ENCODE peak calls at places on chromosome 13, in five cellular contexts. V is psoas muscle; O is heart left ventricle; S is CD4-positive, alpha-beta T cell; B is tibial artery. R is an unnamed sample. For H3K27me3, the result is how much of the 10 kb centered on the place peaks cover.

GRCh38 chr13:28318418-28318995 is 176.4 kb downstream of the FLT1 start:
- DNase-seq in B (no peak), O (no peak), V (no peak), S (no peak), R (no peak)

GRCh38 chr13:72970956-72971355 is 87.8 kb upstream of the KLF5 start:
- DNase-seq in O (no peak), V (no peak), S (no peak), B (no peak), R (no peak)

GRCh38 chr13:67951431-67951830 is 721.3 kb upstream of the PCDH9 start:
- DNase-seq in V (no peak), S (no peak), O (no peak), B (no peak), R (no peak)

GRCh38 chr13:102779426-102780159 is 6.0 kb upstream of the TEX30 start:
- DNase-seq in O (no peak), V (no peak), B (no peak), S (peak), R (no peak)

GRCh38 chr13:75316427-75316826 is 165.5 kb downstream of the TBC1D4 start:
- DNase-seq in B (no peak), O (no peak), S (no peak), V (no peak), R (no peak)

GRCh38 chr13:66748712-66749111 is 481.4 kb downstream of the PCDH9 start:
- DNase-seq in O (no peak), V (no peak), B (no peak), S (no peak), R (no peak)

GRCh38 chr13:97243915-97244820 is 22.0 kb downstream of the MBNL2 start:
- DNase-seq in V (no peak), O (no peak), B (no peak), S (no peak), R (no peak)

GRCh38 chr13:51066091-51066831 is 44.8 kb downstream of the C13orf42 start:
- DNase-seq in S (no peak), V (no peak), B (no peak), O (peak), R (no peak)

GRCh38 chr13:42894765-42895181 is 97.3 kb downstream of the EPSTI1 start:
- DNase-seq in S (no peak), V (no peak), B (no peak), O (peak), R (no peak)

DNA sequence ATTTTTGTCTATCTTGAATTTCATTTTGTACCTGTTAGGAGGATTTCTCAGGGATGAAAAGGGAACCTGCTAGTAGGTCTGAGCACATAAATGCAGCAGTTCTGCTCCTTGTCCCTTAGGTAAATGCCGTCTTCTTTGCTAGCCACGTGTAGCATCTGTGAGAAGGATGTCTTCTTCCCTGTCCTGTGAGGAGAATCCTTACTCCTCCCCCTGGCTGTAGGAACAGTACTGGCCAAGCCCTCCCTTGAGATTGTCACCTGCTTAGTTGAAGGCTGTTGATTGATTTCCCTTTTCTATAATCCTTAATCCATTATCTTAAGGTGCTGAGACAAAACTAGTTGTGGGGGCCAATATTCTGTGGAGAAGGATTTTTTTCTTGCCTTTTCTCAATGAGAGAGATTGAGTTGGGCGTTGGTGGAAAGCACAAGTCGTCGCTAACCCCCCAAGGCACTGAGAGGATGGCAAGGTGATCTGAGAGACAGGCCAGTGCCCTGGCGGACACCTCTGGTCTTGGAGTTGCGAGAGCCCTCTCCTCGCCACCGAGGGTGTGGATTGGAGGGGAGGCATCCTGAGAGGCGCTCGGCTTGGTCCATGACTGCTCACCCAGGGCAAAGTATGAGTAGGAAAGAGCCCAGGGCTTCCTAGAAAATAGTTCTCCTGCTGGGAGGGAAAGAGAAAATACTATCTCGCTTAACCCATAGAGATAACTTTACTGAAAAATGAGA is 216.7 kb downstream of the ATP8A2 start:
- DNase-seq in S (no peak), V (no peak), B (no peak), O (no peak), R (no peak)
- H3K27me3 ChIP-seq in S (under half), V (under half), B (under half), O (under half), R (half or more)

GRCh38 chr13:113838711-113839201 is 25.1 kb downstream of the GAS6 start:
- DNase-seq in O (no peak), B (no peak), S (no peak), V (peak), R (peak)

GRCh38 chr13:113839536-113840204 is 24.2 kb downstream of the GAS6 start:
- DNase-seq in O (no peak), B (no peak), V (peak), S (no peak), R (peak)

GRCh38 chr13:113842336-113843062 is 21.4 kb downstream of the GAS6 start:
- DNase-seq in V (peak), B (no peak), S (no peak), O (peak), R (peak)

GRCh38 chr13:113841355-113841653 is 22.6 kb downstream of the GAS6 start:
- DNase-seq in V (no peak), S (no peak), B (no peak), O (no peak), R (no peak)

GRCh38 chr13:113840541-113841354 is 23.1 kb downstream of the GAS6 start:
- DNase-seq in B (no peak), O (peak), S (no peak), V (peak), R (peak)
- H3K27ac ChIP-seq in B (peak), O (peak), S (no peak), V (peak), R (peak)

GRCh38 chr13:26019241-26019640 is 32.6 kb downstream of the SHISA2 start:
- DNase-seq in O (no peak), S (no peak), V (no peak), B (no peak), R (no peak)
- H3K27me3 ChIP-seq in O (under half), S (under half), V (under half), B (under half), R (under half)

GRCh38 chr13:39915418-39915817 is 260.0 kb downstream of the COG6 start:
- DNase-seq in S (no peak), V (no peak), B (no peak), O (no peak), R (no peak)
- H3K27ac ChIP-seq in S (no peak), V (no peak), B (no peak), O (peak), R (no peak)

DNA sequence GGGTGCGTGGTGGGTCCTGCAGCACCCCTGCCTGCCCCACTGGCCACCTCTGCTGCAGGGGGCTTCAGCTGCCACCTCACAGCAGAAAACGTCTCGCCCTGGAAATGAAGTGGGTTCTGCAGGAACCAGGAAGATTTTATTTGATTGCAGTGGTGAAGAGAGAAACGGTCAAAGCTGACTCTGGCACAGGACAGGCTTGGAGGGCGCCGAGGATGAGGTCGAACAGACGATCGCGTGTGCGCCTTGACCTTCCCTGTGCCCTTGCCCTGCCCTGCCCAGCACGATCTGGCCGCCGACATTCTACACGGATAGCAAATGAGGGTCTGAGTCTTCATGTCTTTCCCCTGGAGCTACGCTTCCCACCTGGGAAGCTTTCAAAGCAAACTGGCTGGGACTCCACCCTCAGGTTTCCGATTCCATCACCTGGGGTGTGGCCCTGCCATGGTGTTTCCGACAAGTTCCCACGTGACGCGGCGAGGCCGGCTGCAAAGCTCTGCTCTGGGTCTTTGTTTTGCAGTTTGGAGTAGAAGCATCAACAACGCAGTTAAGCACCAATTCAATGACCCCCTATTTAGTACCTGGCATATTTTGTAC is 50.3 kb upstream of the TUBGCP3 start:
- DNase-seq in B (no peak), O (no peak), V (no peak), S (no peak), R (no peak)
- H3K27me3 ChIP-seq in B (under half), O (under half), V (under half), S (under half), R (half or more)

GRCh38 chr13:82571653-82572052 is 1310.6 kb downstream of the SLITRK1 start:
- DNase-seq in B (no peak), V (no peak), S (no peak), O (no peak), R (no peak)
- H3K27ac ChIP-seq in B (no peak), V (no peak), S (no peak), O (no peak), R (no peak)

GRCh38 chr13:30572859-30573275 is 44.9 kb upstream of the USPL1 start:
- DNase-seq in S (no peak), O (peak), V (no peak), B (no peak), R (no peak)
- H3K27me3 ChIP-seq in S (under half), O (under half), V (under half), B (under half), R (under half)

GRCh38 chr13:99313941-99314340 is 6.7 kb upstream of the GPR183 start:
- DNase-seq in B (no peak), O (no peak), S (no peak), V (no peak), R (no peak)
- H3K27ac ChIP-seq in B (no peak), O (no peak), S (peak), V (peak), R (no peak)

DNA sequence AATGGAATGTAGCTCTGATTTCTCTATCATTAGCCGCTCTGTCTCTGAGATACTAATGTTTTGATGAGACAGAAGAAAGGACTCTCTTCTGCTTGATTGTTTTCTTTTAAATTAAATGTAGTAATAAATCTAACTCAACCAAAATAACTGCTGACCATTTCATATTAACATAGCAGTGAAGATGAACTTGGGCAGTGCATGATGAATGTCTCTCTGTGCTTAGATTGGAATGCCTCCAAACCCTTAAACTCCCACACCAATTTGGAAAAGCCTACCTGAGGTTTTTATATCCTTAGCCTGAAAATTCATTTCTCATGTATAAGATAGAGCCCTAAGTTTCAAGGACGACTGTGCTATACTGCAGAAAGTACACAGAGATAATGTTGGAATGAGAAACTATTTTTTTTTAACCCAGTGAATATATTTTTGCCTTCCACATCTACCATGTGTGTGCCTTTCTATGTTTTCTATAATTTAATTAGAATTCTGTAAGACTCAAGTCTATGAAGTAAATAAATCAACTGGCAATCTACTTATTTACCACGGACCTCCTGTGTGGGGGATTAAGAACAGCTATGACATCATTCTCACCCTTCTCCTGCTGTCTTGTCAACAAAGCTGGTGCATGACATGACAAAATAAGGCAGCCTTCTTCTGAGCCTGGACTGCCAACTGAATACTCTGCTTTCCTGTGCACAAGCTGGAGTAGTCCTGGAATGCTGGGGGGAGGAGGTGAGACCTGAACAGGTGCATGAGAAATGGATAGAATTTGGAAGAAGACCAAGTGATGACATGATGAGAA is 155.5 kb downstream of the FGF9 start:
- DNase-seq in O (no peak), V (no peak), B (no peak), S (no peak), R (no peak)
- H3K27me3 ChIP-seq in O (under half), V (under half), B (under half), S (under half), R (under half)

R was measured in left ventricle myocardium inferior.